ENCODE peak calls at places on chromosome X, in four cellular contexts. One of them, this sample, is unnamed.

GRCh38 chrX:68763481-68763880 is 65.3 kb upstream of the EFNB1 start:
- DNase-seq in T-cell: no peak
- DNase-seq in nucleus accumbens: no peak
- DNase-seq in activated effector memory CD4-positive, alpha-beta T cell treated with anti-CD3 and anti-CD28 coated beads, Interleukin-2, amount 50 U/mL, for 16 hours: no peak
- DNase-seq in this sample: no peak

GRCh38 chrX:17374619-17375360 is at the start of gene NHS:
- DNase-seq in nucleus accumbens: peak
- DNase-seq in T-cell: no peak
- DNase-seq in activated effector memory CD4-positive, alpha-beta T cell treated with anti-CD3 and anti-CD28 coated beads, Interleukin-2, amount 50 U/mL, for 16 hours: no peak
- DNase-seq in this sample: no peak

GRCh38 chrX:106481341-106481740 is 130.4 kb upstream of the RADX start:
- DNase-seq in nucleus accumbens: peak
- DNase-seq in T-cell: no peak
- DNase-seq in activated effector memory CD4-positive, alpha-beta T cell treated with anti-CD3 and anti-CD28 coated beads, Interleukin-2, amount 50 U/mL, for 16 hours: no peak
- DNase-seq in this sample: no peak

GRCh38 chrX:139881130-139881529 is 51.7 kb downstream of the ATP11C start:
- DNase-seq in T-cell: no peak
- DNase-seq in nucleus accumbens: no peak
- DNase-seq in activated effector memory CD4-positive, alpha-beta T cell treated with anti-CD3 and anti-CD28 coated beads, Interleukin-2, amount 50 U/mL, for 16 hours: no peak
- DNase-seq in this sample: no peak

GRCh38 chrX:21985332-21985777 is 44.8 kb downstream of the SMS start:
- DNase-seq in nucleus accumbens: peak
- DNase-seq in activated effector memory CD4-positive, alpha-beta T cell treated with anti-CD3 and anti-CD28 coated beads, Interleukin-2, amount 50 U/mL, for 16 hours: peak
- DNase-seq in T-cell: peak
- DNase-seq in this sample: peak

GRCh38 chrX:31057691-31058090 is 14.2 kb downstream of the FTHL17 start:
- DNase-seq in nucleus accumbens: no peak
- DNase-seq in T-cell: no peak
- DNase-seq in activated effector memory CD4-positive, alpha-beta T cell treated with anti-CD3 and anti-CD28 coated beads, Interleukin-2, amount 50 U/mL, for 16 hours: no peak
- DNase-seq in this sample: no peak

GRCh38 chrX:54818221-54818620 is 10.7 kb downstream of the MAGED2 start:
- DNase-seq in activated effector memory CD4-positive, alpha-beta T cell treated with anti-CD3 and anti-CD28 coated beads, Interleukin-2, amount 50 U/mL, for 16 hours: no peak
- DNase-seq in T-cell: no peak
- DNase-seq in nucleus accumbens: no peak
- DNase-seq in this sample: no peak

GRCh38 chrX:40468033-40468979 is 112.5 kb upstream of the ATP6AP2 start:
- DNase-seq in activated effector memory CD4-positive, alpha-beta T cell treated with anti-CD3 and anti-CD28 coated beads, Interleukin-2, amount 50 U/mL, for 16 hours: peak
- DNase-seq in T-cell: peak
- DNase-seq in nucleus accumbens: peak
- DNase-seq in this sample: no peak

GRCh38 chrX:153878969-153879653 is 6.9 kb downstream of the L1CAM start:
- DNase-seq in T-cell: no peak
- DNase-seq in activated effector memory CD4-positive, alpha-beta T cell treated with anti-CD3 and anti-CD28 coated beads, Interleukin-2, amount 50 U/mL, for 16 hours: peak
- DNase-seq in nucleus accumbens: no peak
- DNase-seq in this sample: no peak

This sample was measured in activated CD8-positive, alpha-beta memory T cell treated with anti-CD3 and anti-CD28 coated beads for 4 hours.